ENCODE peak calls at places on chromosomes 4 and X, in eight cellular contexts. M is testis; F is sigmoid colon; U is PC-9; B is HepG2; K is HFF-Myc; V is hepatocyte; P is CD8-positive, alpha-beta T cell. D is an unnamed sample.

GRCh38 chr4:174192943-174193342 is 90.5 kb downstream of the FBXO8 start:
- DNase-seq in M (no peak), V (peak), U (no peak), K (no peak), P (no peak), B (no peak), F (no peak), D (no peak)

GRCh38 chrX:46840946-46841740 is 4.3 kb downstream of the RP2 start:
- DNase-seq in U (no peak), V (no peak), K (no peak), P (no peak), M (peak), B (no peak), F (no peak), D (no peak)

GRCh38 chr4:180028682-180029081 is 2214.5 kb upstream of the TENM3 start:
- DNase-seq in U (no peak), V (peak), F (no peak), M (peak), K (no peak), B (peak), P (no peak), D (peak)

GRCh38 chr4:94571301-94571700 is 119.6 kb downstream of the PDLIM5 start:
- DNase-seq in M (no peak), B (no peak), P (no peak), K (no peak), U (no peak), V (no peak), F (no peak), D (no peak)

GRCh38 chr4:103008875-103009729 is 10.4 kb downstream of the SLC9B1 start:
- DNase-seq in F (no peak), U (peak), B (peak), V (peak), P (no peak), M (peak), K (peak), D (peak)

GRCh38 chrX:48511561-48511960 is 2.8 kb downstream of the PORCN start:
- DNase-seq in P (no peak), F (no peak), M (no peak), V (no peak), U (no peak), K (no peak), B (no peak), D (no peak)

GRCh38 chrX:115589419-115589818 is 28.4 kb downstream of the PLS3 start:
- DNase-seq in B (no peak), U (no peak), K (no peak), V (peak), F (no peak), M (no peak), P (no peak), D (no peak)

GRCh38 chrX:129606918-129607317 is 47.8 kb downstream of the APLN start:
- DNase-seq in V (peak), P (peak), M (peak), B (peak), K (peak), F (peak), U (peak), D (peak)

GRCh38 chrX:48786341-48786800 is at the start of gene GATA1:
- DNase-seq in K (no peak), V (no peak), F (no peak), U (no peak), P (no peak), M (no peak), B (no peak), D (no peak)

GRCh38 chrX:107773206-107773605 is 2.4 kb downstream of the TSC22D3 start:
- DNase-seq in V (peak), B (no peak), K (no peak), F (no peak), M (no peak), P (no peak), U (no peak), D (no peak)

GRCh38 chrX:7110821-7111276 is 36.7 kb upstream of the STS start:
- DNase-seq in K (no peak), U (peak), P (no peak), M (no peak), B (no peak), V (no peak), F (no peak), D (no peak)

GRCh38 chrX:39301041-39301440 is 499.8 kb downstream of the MID1IP1 start:
- DNase-seq in B (no peak), P (no peak), K (no peak), U (no peak), V (no peak), F (no peak), M (no peak), D (no peak)

GRCh38 chr4:156521631-156522030 is 450.0 kb downstream of the PDGFC start:
- DNase-seq in U (no peak), B (no peak), F (no peak), K (no peak), V (no peak), P (no peak), M (no peak), D (no peak)

GRCh38 chrX:37553476-37553875 is 18.0 kb upstream of the LANCL3 start:
- DNase-seq in F (no peak), P (no peak), M (no peak), V (no peak), U (no peak), K (no peak), B (no peak), D (no peak)

GRCh38 chrX:64190136-64190740 is 15.3 kb downstream of the AMER1 start:
- DNase-seq in M (no peak), P (no peak), F (no peak), V (no peak), U (no peak), K (no peak), B (no peak), D (no peak)

GRCh38 chrX:11724122-11725017 is 33.7 kb upstream of the MSL3 start:
- DNase-seq in F (no peak), M (no peak), K (peak), B (peak), P (no peak), V (peak), U (no peak), D (peak)

GRCh38 chrX:45502396-45502795 is 301.7 kb upstream of the DIPK2B start:
- DNase-seq in B (peak), V (no peak), M (no peak), F (no peak), K (no peak), U (no peak), P (no peak), D (no peak)

GRCh38 chrX:139639253-139639652 is 68.7 kb downstream of the MCF2 start:
- DNase-seq in F (no peak), U (no peak), P (no peak), V (no peak), B (no peak), M (peak), K (no peak), D (no peak)

GRCh38 chr4:102143433-102143832 is 201.8 kb downstream of the SLC39A8 start:
- DNase-seq in U (no peak), M (no peak), B (no peak), K (no peak), P (no peak), F (no peak), V (no peak), D (no peak)

GRCh38 chrX:48617542-48618340 is 20.4 kb downstream of the WDR13 start:
- DNase-seq in K (no peak), U (no peak), M (no peak), P (no peak), F (peak), V (no peak), B (no peak), D (peak)

GRCh38 chrX:33138677-33139249 is 72.6 kb downstream of the DMD start:
- DNase-seq in U (no peak), K (no peak), F (no peak), M (no peak), V (peak), B (no peak), P (no peak), D (peak)

GRCh38 chr4:100797791-100798190 is 280.0 kb upstream of the EMCN start:
- DNase-seq in P (no peak), U (no peak), V (no peak), F (no peak), M (no peak), B (no peak), K (no peak), D (no peak)

GRCh38 chrX:15146515-15146914 is 123.4 kb downstream of the ASB9 start:
- DNase-seq in M (peak), V (peak), F (no peak), K (no peak), U (no peak), P (no peak), B (no peak), D (peak)

GRCh38 chr4:164210377-164210776 is 543.6 kb upstream of the SMIM31 start:
- DNase-seq in B (no peak), F (no peak), U (no peak), K (no peak), P (no peak), M (no peak), V (no peak), D (no peak)

GRCh38 chr4:53489279-53489889 is 101.9 kb downstream of the LNX1 start:
- DNase-seq in K (no peak), V (no peak), M (no peak), P (no peak), F (no peak), B (no peak), U (no peak), D (peak)

GRCh38 chr4:149645790-149646189 is 169.9 kb downstream of the IQCM start:
- DNase-seq in P (no peak), V (peak), M (no peak), F (no peak), K (no peak), U (no peak), B (no peak), D (no peak)

GRCh38 chrX:85004255-85004654 is 578 bp downstream of the APOOL start:
- DNase-seq in M (peak), F (no peak), B (no peak), V (no peak), U (peak), P (no peak), K (no peak), D (peak)

GRCh38 chrX:152632445-152633097 is 5.1 kb upstream of the GABRQ start:
- DNase-seq in P (no peak), V (peak), K (no peak), F (no peak), B (peak), M (peak), U (peak), D (peak)

GRCh38 chr4:104901438-104901837 is 245.2 kb upstream of the TET2 start:
- DNase-seq in F (no peak), M (no peak), U (no peak), V (peak), B (no peak), P (no peak), K (no peak), D (peak)

GRCh38 chr4:78862314-78862737 is 76.9 kb downstream of the PAQR3 start:
- DNase-seq in K (no peak), P (no peak), U (no peak), B (peak), V (peak), F (no peak), M (no peak), D (no peak)

GRCh38 chr4:133865606-133866327 is 335.8 kb downstream of the PABPC4L start:
- DNase-seq in K (peak), P (no peak), U (peak), M (no peak), V (peak), F (no peak), B (peak), D (peak)

GRCh38 chr4:7831330-7831729 is 108.3 kb downstream of the AFAP1 start:
- DNase-seq in U (no peak), P (peak), F (peak), B (no peak), K (peak), V (no peak), M (no peak), D (peak)

GRCh38 chr4:143410015-143410414 is 73.3 kb downstream of the GAB1 start:
- DNase-seq in B (no peak), V (no peak), K (no peak), U (no peak), M (no peak), F (no peak), P (no peak), D (no peak)

GRCh38 chrX:133229361-133229760 is 11.2 kb upstream of the TFDP3 start:
- DNase-seq in F (no peak), B (no peak), U (peak), K (no peak), M (no peak), V (peak), P (no peak), D (peak)

GRCh38 chrX:70479970-70480659 is 35.5 kb downstream of the DLG3 start:
- DNase-seq in V (peak), B (no peak), K (no peak), F (no peak), M (peak), P (no peak), U (peak), D (no peak)

GRCh38 chr4:133775881-133776280 is 425.7 kb downstream of the PABPC4L start:
- DNase-seq in V (no peak), K (no peak), U (no peak), B (no peak), F (no peak), P (no peak), M (no peak), D (peak)

DNA sequence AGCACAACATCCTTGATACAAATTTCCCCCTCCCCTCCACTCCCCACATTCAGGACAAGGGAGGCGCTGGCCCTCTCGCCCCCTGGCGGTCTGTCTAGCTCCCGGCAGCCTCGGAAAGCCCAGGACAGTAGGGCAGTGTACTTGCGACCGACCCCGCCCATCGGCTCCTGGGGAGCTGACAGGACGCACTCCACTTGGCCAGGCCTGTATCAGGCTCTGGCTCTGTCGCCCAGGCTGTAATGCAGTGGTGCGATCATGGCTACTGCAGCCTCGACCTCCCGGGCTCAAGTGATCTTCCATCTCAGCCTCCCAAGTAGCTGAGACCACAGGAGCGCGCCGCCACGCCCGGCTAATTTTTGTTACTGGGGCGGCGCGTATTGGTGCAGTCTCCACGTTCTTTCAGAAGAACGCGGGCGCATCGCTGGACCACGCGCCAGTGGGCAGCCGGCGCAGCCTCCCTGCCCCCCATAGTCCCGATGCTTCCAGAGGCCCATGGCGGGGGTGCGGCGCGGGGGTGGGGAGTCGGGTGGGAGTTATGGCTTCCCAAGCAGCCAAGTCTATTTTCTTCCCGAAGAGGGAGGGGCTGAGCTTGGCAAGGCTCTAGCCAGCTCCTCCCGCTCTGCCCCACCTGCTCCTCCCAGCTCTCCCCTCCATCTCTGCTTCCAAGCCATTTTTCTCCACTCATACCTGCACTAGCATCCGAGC is 7.8 kb upstream of the AKAP14 start:
- DNase-seq in P (peak), M (peak), V (peak), K (no peak), B (peak), F (peak), U (peak), D (peak)
- TF ChIP-seq CTCF in P (peak), M (no peak), V (peak), K (peak), B (peak), F (peak), U (peak), D (peak)

GRCh38 chr4:75668596-75668995 is 4.6 kb downstream of the G3BP2 start:
- DNase-seq in M (no peak), V (no peak), F (no peak), P (no peak), U (no peak), B (no peak), K (no peak), D (no peak)
- H3K4me3 ChIP-seq in M (no peak), V (no peak), F (no peak), P (peak), U (no peak), B (no peak), K (no peak), D (no peak)

DNA sequence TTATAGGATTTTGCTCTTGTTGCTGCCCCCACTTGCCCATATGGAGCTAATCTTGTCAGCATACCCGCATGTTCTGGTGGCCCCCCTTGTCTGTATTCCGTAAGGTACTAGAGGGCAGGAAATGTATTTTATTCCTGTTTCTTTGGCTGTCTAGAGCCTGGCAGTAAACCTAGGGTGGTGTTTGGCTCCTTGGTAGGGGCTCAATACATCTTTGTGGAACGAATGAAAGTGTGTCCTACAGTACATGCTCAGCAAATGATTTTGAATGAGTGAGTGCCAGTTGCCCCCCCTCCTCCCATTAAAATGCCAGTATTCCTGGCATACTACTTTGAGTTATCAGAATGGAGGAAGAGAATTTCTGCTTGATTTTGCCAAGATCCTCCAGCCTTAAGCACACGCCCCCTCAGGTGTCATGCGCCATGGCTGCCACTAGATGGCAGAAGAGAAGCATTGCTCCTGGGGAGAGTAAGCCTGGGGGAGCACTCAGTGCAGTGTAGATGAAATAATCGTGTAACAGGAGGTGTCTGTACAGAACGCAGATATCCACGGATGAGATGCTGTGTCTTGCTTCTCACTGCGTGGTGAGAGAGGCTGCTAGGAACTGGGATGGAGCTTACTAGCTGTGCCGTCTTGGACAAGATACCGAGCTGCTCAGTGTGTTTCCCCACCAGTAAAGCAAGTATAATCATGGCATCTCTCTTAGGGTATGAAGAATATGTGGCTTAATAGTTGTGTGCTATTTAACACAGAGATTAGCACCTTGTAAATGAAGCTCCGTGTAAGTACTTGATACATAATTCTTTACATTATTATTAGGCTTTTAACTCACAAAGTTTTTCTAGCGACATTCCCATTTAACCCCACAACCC is 17.2 kb upstream of the RNF212 start:
- DNase-seq in B (peak), K (peak), P (peak), U (peak), M (peak), F (peak), V (peak), D (peak)
- TF ChIP-seq CTCF in B (peak), K (peak), P (peak), U (peak), M (peak), F (peak), V (peak), D (peak)

DNA sequence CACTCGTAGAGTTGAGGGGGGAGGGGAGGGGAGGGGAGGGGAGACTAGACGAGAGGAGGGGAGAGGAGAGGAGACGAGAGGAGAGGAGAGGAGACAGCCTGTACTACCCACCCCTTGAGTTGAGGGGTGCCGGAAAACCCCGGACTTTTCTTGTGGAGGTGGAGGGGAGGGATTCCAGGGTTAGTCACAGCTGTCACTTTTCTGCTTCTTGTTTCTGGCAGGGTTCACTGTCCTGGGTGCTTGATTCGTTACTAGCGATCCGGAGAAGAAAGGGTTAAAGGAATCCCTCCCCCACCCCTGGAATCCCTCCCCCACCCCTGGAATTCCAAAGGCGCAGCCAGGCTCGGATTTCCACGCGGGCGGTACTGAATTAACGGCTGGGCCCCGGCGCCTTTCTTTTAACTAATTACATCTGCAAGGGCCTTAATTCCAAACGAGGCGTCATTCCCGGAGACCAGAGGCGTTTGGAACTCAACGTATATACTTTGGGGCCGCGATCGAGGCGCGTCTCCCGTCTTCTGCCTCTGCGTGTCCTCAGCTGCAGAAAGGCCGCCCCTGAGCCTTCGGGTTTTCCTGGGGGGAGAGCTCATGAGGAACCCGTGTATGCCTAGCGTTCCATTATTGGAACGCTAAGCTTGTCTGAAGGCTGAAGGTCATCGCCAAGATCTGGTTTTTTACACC is 20.1 kb upstream of the CSF2RA start:
- DNase-seq in B (peak), U (peak), F (no peak), K (no peak), M (peak), P (no peak), V (peak), D (no peak)
- H3K4me3 ChIP-seq in B (peak), U (peak), F (peak), K (peak), M (no peak), P (no peak), V (no peak), D (no peak)

GRCh38 chr4:2930821-2931764 is 32.1 kb downstream of the NOP14 start:
- DNase-seq in K (no peak), B (no peak), U (no peak), F (no peak), P (no peak), V (no peak), M (no peak), D (no peak)
- TF ChIP-seq CTCF in K (no peak), B (peak), U (no peak), F (no peak), P (no peak), V (peak), M (no peak), D (peak)

GRCh38 chr4:58507079-58507478 is 1396.9 kb upstream of the IGFBP7 start:
- DNase-seq in K (no peak), M (no peak), B (no peak), P (no peak), F (no peak), V (no peak), U (no peak), D (no peak)
- H3K4me3 ChIP-seq in K (no peak), M (no peak), B (no peak), P (no peak), F (no peak), V (no peak), U (no peak), D (no peak)

DNA sequence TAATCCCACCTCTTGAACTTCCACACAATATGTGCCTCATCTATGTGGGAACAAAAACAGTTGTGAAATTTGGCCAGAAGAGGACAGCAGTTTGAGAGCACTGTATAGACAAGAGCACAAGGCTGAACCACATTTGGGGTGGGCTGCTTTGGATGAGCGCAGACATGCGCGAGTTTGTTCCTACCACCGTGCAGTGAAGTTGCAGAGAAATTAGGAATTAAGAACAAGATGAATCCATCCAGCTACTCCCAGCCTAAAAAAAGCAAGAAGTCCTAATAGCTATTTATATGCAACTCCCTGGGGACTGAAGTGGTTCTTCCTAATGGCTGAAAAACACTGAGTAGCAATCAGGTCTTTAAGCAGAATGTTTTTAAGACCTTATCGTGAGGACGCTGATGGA is 1.0 kb downstream of the GAB3 start:
- DNase-seq in F (no peak), K (no peak), M (no peak), V (no peak), U (no peak), B (no peak), P (no peak), D (no peak)
- TF ChIP-seq CTCF in F (no peak), K (no peak), M (no peak), V (no peak), U (no peak), B (no peak), P (no peak), D (no peak)

GRCh38 chr4:109972786-109973528 is 60.3 kb downstream of the EGF start:
- DNase-seq in V (peak), B (peak), P (no peak), K (no peak), M (no peak), F (no peak), U (no peak), D (no peak)
- H3K4me3 ChIP-seq in V (no peak), B (peak), P (no peak), K (no peak), M (no peak), F (no peak), U (no peak), D (no peak)

D was measured in astrocyte of the spinal cord.